ENCODE peak calls at places on chromosome 18, in six cellular contexts. One of them, this sample, is unnamed.

GRCh38 chr18:2908946-2909335 is 62.1 kb downstream of the EMILIN2 start:
- DNase-seq in gastrocnemius medialis: no peak
- DNase-seq in endothelial cell of umbilical vein: no peak
- DNase-seq in esophagus squamous epithelium: no peak
- DNase-seq in A549: no peak
- DNase-seq in uterus: no peak
- DNase-seq in this sample: no peak

GRCh38 chr18:13243363-13243762 is 24.8 kb downstream of the LDLRAD4 start:
- DNase-seq in gastrocnemius medialis: no peak
- DNase-seq in endothelial cell of umbilical vein: no peak
- DNase-seq in esophagus squamous epithelium: no peak
- DNase-seq in A549: no peak
- DNase-seq in uterus: no peak
- DNase-seq in this sample: no peak

GRCh38 chr18:63271881-63272299 is 47.7 kb downstream of the BCL2 start:
- DNase-seq in gastrocnemius medialis: peak; percentile 79
- DNase-seq in endothelial cell of umbilical vein: no peak
- DNase-seq in esophagus squamous epithelium: no peak
- DNase-seq in A549: no peak
- DNase-seq in uterus: no peak
- DNase-seq in this sample: no peak

GRCh38 chr18:49566217-49566616 is 4.4 kb downstream of the LIPG start:
- DNase-seq in gastrocnemius medialis: no peak
- DNase-seq in endothelial cell of umbilical vein: no peak
- DNase-seq in esophagus squamous epithelium: no peak
- DNase-seq in A549: no peak
- DNase-seq in uterus: no peak
- DNase-seq in this sample: no peak

GRCh38 chr18:74171910-74172606 is 23.7 kb downstream of the TIMM21 start:
- DNase-seq in gastrocnemius medialis: no peak
- DNase-seq in endothelial cell of umbilical vein: no peak
- DNase-seq in esophagus squamous epithelium: no peak
- DNase-seq in A549: no peak
- DNase-seq in uterus: no peak
- DNase-seq in this sample: no peak

GRCh38 chr18:36636237-36636792 is 192.5 kb downstream of the TPGS2 start:
- DNase-seq in gastrocnemius medialis: no peak
- DNase-seq in endothelial cell of umbilical vein: no peak
- DNase-seq in esophagus squamous epithelium: no peak
- DNase-seq in A549: no peak
- DNase-seq in uterus: no peak
- DNase-seq in this sample: peak; percentile 30

GRCh38 chr18:21740724-21741510 is at the start of gene MIB1:
- DNase-seq in gastrocnemius medialis: no peak
- DNase-seq in endothelial cell of umbilical vein: no peak
- DNase-seq in esophagus squamous epithelium: peak; percentile 55
- DNase-seq in A549: peak; percentile 18
- DNase-seq in uterus: peak; percentile 99
- DNase-seq in this sample: peak; percentile 41

GRCh38 chr18:28167835-28168349 is 9.0 kb downstream of the CDH2 start:
- DNase-seq in gastrocnemius medialis: no peak
- DNase-seq in endothelial cell of umbilical vein: no peak
- DNase-seq in esophagus squamous epithelium: no peak
- DNase-seq in A549: no peak
- DNase-seq in uterus: no peak
- DNase-seq in this sample: no peak

GRCh38 chr18:76358774-76359173 is 136.3 kb downstream of the ZNF516 start:
- DNase-seq in gastrocnemius medialis: no peak
- DNase-seq in endothelial cell of umbilical vein: no peak
- DNase-seq in esophagus squamous epithelium: no peak
- DNase-seq in A549: no peak
- DNase-seq in uterus: no peak
- DNase-seq in this sample: no peak

GRCh38 chr18:45108754-45109153 is 428.1 kb downstream of the SETBP1 start:
- DNase-seq in gastrocnemius medialis: no peak
- DNase-seq in endothelial cell of umbilical vein: no peak
- DNase-seq in esophagus squamous epithelium: no peak
- DNase-seq in A549: no peak
- DNase-seq in uterus: no peak
- DNase-seq in this sample: no peak

GRCh38 chr18:13266208-13267100 is 47.9 kb downstream of the LDLRAD4 start:
- DNase-seq in gastrocnemius medialis: peak; percentile 47
- DNase-seq in endothelial cell of umbilical vein: no peak
- DNase-seq in esophagus squamous epithelium: no peak
- DNase-seq in A549: no peak
- DNase-seq in uterus: peak; percentile 37
- DNase-seq in this sample: no peak

GRCh38 chr18:78679061-78679460 is 300.6 kb upstream of the SALL3 start:
- DNase-seq in gastrocnemius medialis: no peak
- DNase-seq in endothelial cell of umbilical vein: no peak
- DNase-seq in esophagus squamous epithelium: no peak
- DNase-seq in A549: no peak
- DNase-seq in uterus: no peak
- DNase-seq in this sample: no peak

GRCh38 chr18:47150824-47151366 is 595 bp upstream of the HDHD2 start:
- DNase-seq in gastrocnemius medialis: no peak
- DNase-seq in endothelial cell of umbilical vein: no peak
- DNase-seq in esophagus squamous epithelium: no peak
- DNase-seq in A549: no peak
- DNase-seq in uterus: no peak
- DNase-seq in this sample: no peak

GRCh38 chr18:75548353-75548752 is 120.8 kb upstream of the SMIM21 start:
- DNase-seq in gastrocnemius medialis: no peak
- DNase-seq in endothelial cell of umbilical vein: no peak
- DNase-seq in esophagus squamous epithelium: no peak
- DNase-seq in A549: no peak
- DNase-seq in uterus: no peak
- DNase-seq in this sample: no peak

GRCh38 chr18:59927246-59927825 is 27.5 kb downstream of the PMAIP1 start:
- DNase-seq in gastrocnemius medialis: no peak
- DNase-seq in endothelial cell of umbilical vein: peak; percentile 49
- DNase-seq in esophagus squamous epithelium: no peak
- DNase-seq in A549: no peak
- DNase-seq in uterus: no peak
- DNase-seq in this sample: peak; percentile 66

GRCh38 chr18:6055711-6056110 is 160.4 kb upstream of the TMEM200C start:
- DNase-seq in gastrocnemius medialis: no peak
- DNase-seq in endothelial cell of umbilical vein: peak; percentile 79
- DNase-seq in esophagus squamous epithelium: no peak
- DNase-seq in A549: peak; percentile 6
- DNase-seq in uterus: no peak
- DNase-seq in this sample: peak; percentile 96

GRCh38 chr18:6060149-6060548 is 164.8 kb upstream of the TMEM200C start:
- DNase-seq in gastrocnemius medialis: no peak
- DNase-seq in endothelial cell of umbilical vein: no peak
- DNase-seq in esophagus squamous epithelium: no peak
- DNase-seq in A549: no peak
- DNase-seq in uterus: no peak
- DNase-seq in this sample: no peak

GRCh38 chr18:6058941-6059340 is 163.6 kb upstream of the TMEM200C start:
- DNase-seq in gastrocnemius medialis: no peak
- DNase-seq in endothelial cell of umbilical vein: no peak
- DNase-seq in esophagus squamous epithelium: no peak
- DNase-seq in A549: no peak
- DNase-seq in uterus: no peak
- DNase-seq in this sample: peak; percentile 84

GRCh38 chr18:6056171-6056932 is 161.0 kb upstream of the TMEM200C start:
- DNase-seq in gastrocnemius medialis: no peak
- DNase-seq in endothelial cell of umbilical vein: peak; percentile 77
- DNase-seq in esophagus squamous epithelium: no peak
- DNase-seq in A549: peak; percentile 5
- DNase-seq in uterus: no peak
- DNase-seq in this sample: peak; percentile 77

GRCh38 chr18:6059551-6059950 is 164.2 kb upstream of the TMEM200C start:
- DNase-seq in gastrocnemius medialis: no peak
- DNase-seq in endothelial cell of umbilical vein: no peak
- DNase-seq in esophagus squamous epithelium: no peak
- DNase-seq in A549: no peak
- DNase-seq in uterus: no peak
- DNase-seq in this sample: no peak
- TF ChIP-seq POLR2A in gastrocnemius medialis: no peak
- TF ChIP-seq POLR2A in endothelial cell of umbilical vein: no peak
- TF ChIP-seq POLR2A in esophagus squamous epithelium: no peak
- TF ChIP-seq POLR2A in A549: no peak
- TF ChIP-seq POLR2A in uterus: no peak
- TF ChIP-seq POLR2A in this sample: no peak

DNA sequence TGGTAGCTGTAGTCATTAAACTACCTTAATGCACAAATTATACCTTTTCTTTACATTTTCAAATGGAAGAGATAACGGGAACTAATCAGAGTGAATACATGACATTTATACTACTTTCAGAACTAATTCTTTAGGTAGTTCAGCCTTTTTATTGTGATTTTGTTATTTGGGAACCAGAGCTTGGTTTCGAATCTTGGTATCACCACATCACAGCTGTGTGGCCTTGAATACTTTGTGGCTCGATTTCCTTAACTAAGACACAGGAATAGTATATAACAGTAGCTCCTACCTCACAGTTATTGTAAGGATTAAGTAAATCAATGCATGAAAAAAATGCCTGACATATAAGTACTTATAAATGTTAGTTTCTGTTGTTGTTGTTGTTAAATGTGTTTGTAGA is 240.0 kb downstream of the WDR7 start:
- DNase-seq in gastrocnemius medialis: no peak
- DNase-seq in endothelial cell of umbilical vein: peak; percentile 16
- DNase-seq in esophagus squamous epithelium: no peak
- DNase-seq in A549: no peak
- DNase-seq in uterus: no peak
- DNase-seq in this sample: no peak
- H3K4me3 ChIP-seq in gastrocnemius medialis: no peak overlapping the region
- H3K4me3 ChIP-seq in endothelial cell of umbilical vein: no peak overlapping the region
- H3K4me3 ChIP-seq in esophagus squamous epithelium: no peak overlapping the region
- H3K4me3 ChIP-seq in A549: no peak overlapping the region
- H3K4me3 ChIP-seq in uterus: no peak overlapping the region
- H3K4me3 ChIP-seq in this sample: no peak overlapping the region

DNA sequence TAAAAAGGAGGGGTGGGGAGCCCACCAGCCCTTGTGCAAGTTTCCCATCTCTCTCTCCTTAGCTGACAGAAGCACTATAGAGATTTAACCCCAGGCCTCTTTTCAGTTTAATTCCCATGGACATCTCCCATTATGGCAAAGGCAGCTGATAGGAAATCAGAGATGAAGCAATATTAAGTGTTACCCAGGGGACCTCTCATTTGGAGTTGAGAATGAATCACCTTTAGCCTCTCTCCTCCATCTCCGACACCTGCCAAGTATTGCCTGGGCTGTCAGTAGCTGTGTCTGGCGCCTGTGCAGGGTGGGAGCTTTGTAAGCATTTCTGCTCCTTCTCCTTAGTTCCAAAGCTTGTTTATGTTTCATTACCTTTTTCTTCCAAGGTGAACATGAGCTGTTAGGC is 109.0 kb downstream of the AQP4 start:
- DNase-seq in gastrocnemius medialis: no peak
- DNase-seq in endothelial cell of umbilical vein: no peak
- DNase-seq in esophagus squamous epithelium: no peak
- DNase-seq in A549: no peak
- DNase-seq in uterus: no peak
- DNase-seq in this sample: no peak
- TF ChIP-seq POLR2A in gastrocnemius medialis: no peak
- TF ChIP-seq POLR2A in endothelial cell of umbilical vein: no peak
- TF ChIP-seq POLR2A in esophagus squamous epithelium: no peak
- TF ChIP-seq POLR2A in A549: no peak
- TF ChIP-seq POLR2A in uterus: no peak
- TF ChIP-seq POLR2A in this sample: no peak

GRCh38 chr18:35376393-35376741 is 770 bp downstream of the ZNF396 start:
- DNase-seq in gastrocnemius medialis: no peak
- DNase-seq in endothelial cell of umbilical vein: no peak
- DNase-seq in esophagus squamous epithelium: no peak
- DNase-seq in A549: no peak
- DNase-seq in uterus: no peak
- DNase-seq in this sample: no peak

GRCh38 chr18:35376742-35377695 is at the start of gene ZNF396:
- DNase-seq in gastrocnemius medialis: peak; percentile 62
- DNase-seq in endothelial cell of umbilical vein: peak; percentile 41
- DNase-seq in esophagus squamous epithelium: peak; percentile 5
- DNase-seq in A549: peak; percentile 69
- DNase-seq in uterus: peak; percentile 77
- DNase-seq in this sample: peak; percentile 27

GRCh38 chr18:35379421-35379820 is 2.3 kb upstream of the ZNF396 start:
- DNase-seq in gastrocnemius medialis: no peak
- DNase-seq in endothelial cell of umbilical vein: no peak
- DNase-seq in esophagus squamous epithelium: no peak
- DNase-seq in A549: no peak
- DNase-seq in uterus: no peak
- DNase-seq in this sample: no peak

GRCh38 chr18:35383136-35383535 is 6.0 kb upstream of the ZNF396 start:
- DNase-seq in gastrocnemius medialis: no peak
- DNase-seq in endothelial cell of umbilical vein: no peak
- DNase-seq in esophagus squamous epithelium: no peak
- DNase-seq in A549: no peak
- DNase-seq in uterus: no peak
- DNase-seq in this sample: no peak

GRCh38 chr18:35378206-35378795 is 1.2 kb upstream of the ZNF396 start:
- DNase-seq in gastrocnemius medialis: no peak
- DNase-seq in endothelial cell of umbilical vein: no peak
- DNase-seq in esophagus squamous epithelium: no peak
- DNase-seq in A549: no peak
- DNase-seq in uterus: no peak
- DNase-seq in this sample: peak; percentile 12
- H3K4me3 ChIP-seq in gastrocnemius medialis: no peak overlapping the region
- H3K4me3 ChIP-seq in endothelial cell of umbilical vein: no peak overlapping the region
- H3K4me3 ChIP-seq in esophagus squamous epithelium: no peak overlapping the region
- H3K4me3 ChIP-seq in A549: no peak overlapping the region
- H3K4me3 ChIP-seq in uterus: no peak overlapping the region
- H3K4me3 ChIP-seq in this sample: no peak overlapping the region

DNA sequence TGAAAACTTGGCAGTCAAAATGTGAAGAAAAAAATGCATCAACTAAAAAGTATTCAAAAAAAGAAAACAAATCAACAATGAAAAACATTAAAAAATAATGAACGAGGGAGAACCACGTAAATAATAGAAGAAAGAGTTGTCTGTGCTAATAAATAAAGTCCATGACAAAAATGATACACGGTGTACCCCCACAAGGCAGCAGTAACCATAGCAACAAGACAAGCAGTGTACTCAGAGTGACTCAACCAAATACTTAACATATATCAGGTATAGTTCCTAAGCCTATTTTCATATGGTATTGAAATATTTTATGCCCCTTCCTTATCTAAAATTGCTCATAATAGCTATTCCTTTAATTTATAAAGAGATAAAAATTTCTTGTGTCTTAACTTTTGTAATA is 162.3 kb upstream of the TMEM200C start:
- DNase-seq in gastrocnemius medialis: no peak
- DNase-seq in endothelial cell of umbilical vein: no peak
- DNase-seq in esophagus squamous epithelium: no peak
- DNase-seq in A549: no peak
- DNase-seq in uterus: no peak
- DNase-seq in this sample: peak; percentile 48
- TF ChIP-seq POLR2A in gastrocnemius medialis: no peak
- TF ChIP-seq POLR2A in endothelial cell of umbilical vein: no peak
- TF ChIP-seq POLR2A in esophagus squamous epithelium: no peak
- TF ChIP-seq POLR2A in A549: no peak
- TF ChIP-seq POLR2A in uterus: no peak
- TF ChIP-seq POLR2A in this sample: no peak